ENCODE peak calls at places on chromosome 2, in four cellular contexts. O, U, W and E are unnamed samples. For H3K4me1 and H3K27me3, the result is how much of the 10 kb centered on the place peaks cover.

GRCh38 chr2:150596071-150596470 is 108.6 kb upstream of the RND3 start:
- DNase-seq in O (peak), U (no peak), W (no peak), E (peak)

GRCh38 chr2:194054262-194054767 is 1602.7 kb upstream of the SLC39A10 start:
- DNase-seq in O (no peak), U (no peak), W (no peak), E (no peak)

GRCh38 chr2:192137451-192137850 is 57.3 kb downstream of the TMEFF2 start:
- DNase-seq in O (no peak), U (no peak), W (no peak), E (no peak)

GRCh38 chr2:241739651-241740050 is 5.2 kb downstream of the D2HGDH start:
- DNase-seq in O (peak), U (no peak), W (no peak), E (peak)

GRCh38 chr2:111227716-111228141 is 107.0 kb downstream of the BCL2L11 start:
- DNase-seq in O (peak), U (peak), W (no peak), E (peak)

GRCh38 chr2:165007162-165007744 is 51.9 kb upstream of the SLC38A11 start:
- DNase-seq in O (no peak), U (no peak), W (no peak), E (peak)

GRCh38 chr2:134122610-134123009 is 131.3 kb upstream of the MGAT5 start:
- DNase-seq in O (no peak), U (peak), W (no peak), E (no peak)

GRCh38 chr2:180823546-180824141 is 156.8 kb upstream of the UBE2E3 start:
- DNase-seq in O (peak), U (no peak), W (no peak), E (peak)

GRCh38 chr2:893311-893710 is 57.3 kb upstream of the SNTG2 start:
- DNase-seq in O (no peak), U (peak), W (no peak), E (no peak)

GRCh38 chr2:233386382-233387041 is 32.2 kb downstream of the DGKD start:
- DNase-seq in O (peak), U (no peak), W (no peak), E (peak)

DNA sequence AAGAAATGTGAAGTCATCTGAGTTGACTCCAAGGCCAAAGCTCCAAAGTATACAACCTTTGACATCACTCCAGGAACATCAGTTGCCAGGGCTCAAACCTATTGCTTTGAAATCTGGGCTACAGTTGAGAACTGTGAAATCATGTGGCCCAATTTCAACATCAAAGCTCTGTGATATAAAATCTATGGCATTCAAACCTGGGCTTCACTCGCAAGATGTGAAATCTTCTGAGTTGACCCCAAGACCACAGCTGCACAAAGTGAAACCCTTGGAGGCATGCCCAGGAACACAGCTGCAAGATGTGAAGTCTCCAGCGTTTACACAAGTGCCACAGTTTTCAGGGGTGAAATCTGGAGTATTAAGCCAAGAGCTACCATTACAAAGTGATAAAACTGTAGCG is 9.4 kb upstream of the ZNF512 start:
- DNase-seq in O (peak), U (no peak), W (no peak), E (peak)
- H3K4me1 ChIP-seq in O (under half), U (under half), W (under half), E (under half)

GRCh38 chr2:237400199-237400598 is 13.8 kb downstream of the COL6A3 start:
- DNase-seq in O (no peak), U (no peak), W (no peak), E (peak)

GRCh38 chr2:237404413-237404812 is 9.6 kb downstream of the COL6A3 start:
- DNase-seq in O (no peak), U (no peak), W (no peak), E (no peak)

GRCh38 chr2:237405605-237406004 is 8.4 kb downstream of the COL6A3 start:
- DNase-seq in O (no peak), U (no peak), W (no peak), E (no peak)

GRCh38 chr2:237405006-237405559 is 8.9 kb downstream of the COL6A3 start:
- DNase-seq in O (peak), U (no peak), W (no peak), E (no peak)

DNA sequence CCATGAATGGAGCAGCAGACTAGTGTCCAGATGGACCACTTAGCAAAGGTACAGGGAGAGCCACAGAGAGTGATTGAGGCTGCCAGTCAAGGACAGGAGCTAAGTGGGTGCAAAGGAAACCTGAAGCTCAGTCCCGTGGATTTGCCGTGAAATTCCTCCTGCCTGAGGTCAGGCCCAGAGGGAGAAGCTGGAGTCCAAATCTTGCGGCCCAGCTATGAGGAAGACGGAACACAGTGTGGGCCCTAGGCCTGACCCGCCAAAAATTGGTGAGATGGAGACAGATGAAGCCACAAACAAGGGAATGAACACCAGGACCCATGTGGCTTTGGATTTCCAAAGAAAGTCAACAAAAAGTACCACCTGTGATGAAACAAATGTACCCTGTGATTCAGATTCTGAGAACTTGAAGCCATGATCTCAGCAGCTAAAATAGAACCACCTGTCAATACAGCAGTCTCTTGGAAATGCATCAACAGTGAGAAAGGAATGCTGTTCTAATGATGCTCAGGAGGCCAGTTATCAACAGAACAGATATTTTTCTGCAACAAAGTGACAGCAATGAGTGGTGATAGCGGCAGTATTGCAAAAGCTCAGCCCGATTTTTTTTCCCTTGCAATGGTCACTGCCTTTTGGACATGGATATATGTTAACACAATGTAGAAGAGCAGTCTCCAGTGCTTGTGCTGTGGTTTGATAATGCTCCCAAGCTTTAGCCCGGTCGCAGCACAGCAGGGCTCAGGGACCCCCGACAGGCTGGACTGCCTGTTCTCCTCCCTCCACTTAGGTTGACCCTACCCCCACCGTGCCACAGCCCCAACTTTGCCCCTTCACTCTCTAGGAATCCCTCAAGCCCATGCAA is 10.7 kb downstream of the COL6A3 start:
- DNase-seq in O (peak), U (no peak), W (no peak), E (peak)
- H3K27me3 ChIP-seq in O (under half), U (under half), W (under half), E (under half)

GRCh38 chr2:11852526-11853196 is 106.2 kb downstream of the LPIN1 start:
- DNase-seq in O (no peak), U (no peak), W (no peak), E (no peak)
- H3K4me1 ChIP-seq in O (under half), U (under half), W (under half), E (under half)

GRCh38 chr2:104862061-104862941 is 8.4 kb downstream of the POU3F3 start:
- DNase-seq in O (peak), U (peak), W (no peak), E (no peak)
- H3K27me3 ChIP-seq in O (under half), U (half or more), W (half or more), E (half or more)

GRCh38 chr2:45822272-45822630 is 170.8 kb downstream of the PRKCE start:
- DNase-seq in O (peak), U (no peak), W (no peak), E (no peak)
- H3K4me1 ChIP-seq in O (under half), U (under half), W (half or more), E (under half)

GRCh38 chr2:2272841-2273240 is 58.2 kb downstream of the MYT1L start:
- DNase-seq in O (no peak), U (no peak), W (no peak), E (no peak)

GRCh38 chr2:2271471-2271941 is 59.6 kb downstream of the MYT1L start:
- DNase-seq in O (peak), U (no peak), W (peak), E (no peak)

GRCh38 chr2:2269426-2269825 is 61.6 kb downstream of the MYT1L start:
- DNase-seq in O (no peak), U (no peak), W (no peak), E (no peak)

GRCh38 chr2:2269989-2270562 is 61.0 kb downstream of the MYT1L start:
- DNase-seq in O (no peak), U (no peak), W (no peak), E (no peak)

GRCh38 chr2:2270808-2271415 is 60.2 kb downstream of the MYT1L start:
- DNase-seq in O (no peak), U (no peak), W (no peak), E (no peak)
- H3K27me3 ChIP-seq in O (under half), U (under half), W (under half), E (under half)

DNA sequence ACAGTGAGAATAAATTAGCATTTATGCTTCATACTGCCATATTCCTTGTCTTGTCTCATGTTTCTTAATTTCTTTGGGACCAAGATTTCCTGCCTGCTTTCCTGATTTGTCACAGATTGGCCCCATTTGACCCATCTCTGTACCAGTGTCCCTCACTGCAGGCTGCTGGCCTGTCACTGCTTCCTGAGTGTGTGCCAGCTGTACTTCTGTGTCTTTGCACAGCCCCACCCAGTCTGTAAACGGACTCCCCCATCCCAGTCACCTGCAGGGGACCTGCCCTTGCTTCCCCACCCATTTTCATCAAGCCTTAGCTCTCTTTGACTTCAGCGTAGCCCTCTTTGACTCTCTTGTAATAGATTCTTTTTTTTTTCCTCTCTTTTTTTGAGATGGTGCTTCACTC is 76.1 kb downstream of the ASAP2 start:
- DNase-seq in O (no peak), U (no peak), W (no peak), E (no peak)
- H3K4me1 ChIP-seq in O (under half), U (under half), W (under half), E (under half)

DNA sequence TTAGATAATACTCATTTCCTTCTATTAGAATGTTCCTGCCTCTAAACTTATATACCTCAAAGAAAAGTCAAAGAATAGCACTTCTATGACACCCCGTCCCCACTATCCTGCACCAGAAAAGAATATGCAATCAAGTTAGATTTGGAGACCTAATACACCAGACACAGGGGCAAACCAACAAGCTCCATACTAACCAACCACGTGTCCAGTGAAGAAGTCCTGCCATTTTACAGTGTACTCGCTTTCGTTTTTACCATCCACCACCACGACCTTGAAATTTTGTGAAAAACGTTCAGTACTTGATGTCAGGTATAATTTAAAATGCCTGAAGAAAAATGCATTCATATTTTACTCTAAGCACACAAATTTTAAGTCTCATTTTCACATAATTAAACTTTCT is 19.1 kb downstream of the ADAM17 start:
- DNase-seq in O (no peak), U (no peak), W (no peak), E (no peak)
- H3K27me3 ChIP-seq in O (under half), U (under half), W (under half), E (under half)

GRCh38 chr2:239289545-239289944 is 111.3 kb downstream of the HDAC4 start:
- DNase-seq in O (no peak), U (no peak), W (no peak), E (no peak)
- H3K4me1 ChIP-seq in O (under half), U (under half), W (half or more), E (under half)